ENCODE peak calls at places on chromosomes 2 and 18, in seven cellular contexts. W is A673, Y is fibroblast of pulmonary artery, G is stomach, K is mesothelial cell of epicardium, T is transverse colon, A is body of pancreas. B is an unnamed sample.

GRCh38 chr2:31235504-31235902 is 1.6 kb downstream of the EHD3 start:
- DNase-seq in W (no peak), Y (peak), G (no peak), K (no peak), T (no peak), A (no peak), B (no peak)

GRCh38 chr2:67445652-67446268 is 48.6 kb downstream of the ETAA1 start:
- DNase-seq in W (no peak), Y (no peak), G (no peak), K (no peak), T (no peak), A (no peak), B (no peak)

GRCh38 chr2:47249427-47249826 is 94.3 kb upstream of the STPG4 start:
- DNase-seq in W (no peak), Y (no peak), G (no peak), K (no peak), T (no peak), A (no peak), B (no peak)

GRCh38 chr2:1995584-1995983 is 251.3 kb upstream of the PXDN start:
- DNase-seq in W (no peak), Y (no peak), G (no peak), K (no peak), T (no peak), A (no peak), B (no peak)

GRCh38 chr18:75106746-75107145 is 102.2 kb downstream of the PTGR3 start:
- DNase-seq in W (no peak), Y (no peak), G (no peak), K (no peak), T (no peak), A (no peak), B (no peak)

GRCh38 chr18:39166776-39167175 is 1601.2 kb upstream of the CELF4 start:
- DNase-seq in W (no peak), Y (no peak), G (no peak), K (no peak), T (no peak), A (no peak), B (no peak)

GRCh38 chr18:32048507-32049091 is 30.0 kb downstream of the RNF125 start:
- DNase-seq in W (peak), Y (peak), G (no peak), K (no peak), T (peak), A (peak), B (no peak)

GRCh38 chr2:138391956-138392355 is 109.6 kb upstream of the SPOPL start:
- DNase-seq in W (no peak), Y (no peak), G (no peak), K (no peak), T (no peak), A (no peak), B (no peak)

GRCh38 chr2:228352048-228352447 is 170.6 kb upstream of the SPHKAP start:
- DNase-seq in W (peak), Y (no peak), G (no peak), K (no peak), T (no peak), A (no peak), B (no peak)

GRCh38 chr2:9473985-9474360 is 378 bp upstream of the IAH1 start:
- DNase-seq in W (peak), Y (peak), G (peak), K (no peak), T (peak), A (peak), B (no peak)

GRCh38 chr2:9982891-9983290 is 31.4 kb downstream of the GRHL1 start:
- DNase-seq in W (no peak), Y (no peak), G (no peak), K (no peak), T (no peak), A (no peak), B (no peak)

GRCh38 chr2:12619975-12620374 is 96.8 kb upstream of the TRIB2 start:
- DNase-seq in W (peak), Y (peak), G (no peak), K (no peak), T (no peak), A (no peak), B (no peak)

GRCh38 chr18:55243852-55244251 is 284.6 kb upstream of the CCDC68 start:
- DNase-seq in W (no peak), Y (peak), G (no peak), K (no peak), T (no peak), A (no peak), B (no peak)

GRCh38 chr2:219159771-219160185 is 837 bp downstream of the NHEJ1 start:
- DNase-seq in W (no peak), Y (peak), G (no peak), K (no peak), T (no peak), A (no peak), B (no peak)

DNA sequence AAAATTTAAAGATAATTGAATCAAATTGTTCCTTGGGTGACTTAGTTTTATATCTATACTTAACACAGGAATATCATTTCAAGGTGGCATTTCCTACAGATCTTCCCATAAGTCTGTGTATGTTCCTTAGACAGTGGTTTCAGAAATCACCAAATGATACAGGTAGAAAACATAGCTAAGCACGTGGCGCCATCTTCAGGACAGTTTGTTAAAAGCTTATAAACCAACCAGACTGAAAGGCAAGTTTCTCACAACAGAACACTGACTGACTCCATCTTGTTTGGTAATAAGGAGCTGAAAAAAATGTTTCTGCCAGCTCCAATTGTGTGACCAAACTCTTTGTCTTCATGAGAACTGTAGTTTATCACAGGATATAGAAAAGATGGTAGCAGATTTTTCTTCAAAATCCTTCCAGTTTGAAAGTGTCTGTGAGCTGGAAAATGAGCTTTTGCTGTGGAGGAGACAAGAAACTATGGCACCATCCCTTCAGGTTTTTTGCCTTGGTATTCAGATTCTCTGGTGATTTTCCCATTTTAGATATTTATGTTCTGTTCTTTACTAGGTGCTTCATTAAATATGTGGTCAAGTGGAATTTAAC is 34.8 kb upstream of the NEUROD1 start:
- DNase-seq in W (peak), Y (peak), G (peak), K (peak), T (peak), A (peak), B (no peak)
- TF ChIP-seq CTCF in W (peak), Y (peak), G (peak), K (peak), T (peak), A (peak), B (peak)

GRCh38 chr2:84519332-84519957 is 3.1 kb downstream of the DNAH6 start:
- DNase-seq in W (no peak), Y (no peak), G (no peak), K (no peak), T (no peak), A (no peak), B (no peak)

GRCh38 chr2:84516234-84516986 is at the start of gene DNAH6:
- DNase-seq in W (peak), Y (peak), G (peak), K (peak), T (peak), A (peak), B (peak)

GRCh38 chr2:84515788-84516187 is 510 bp upstream of the DNAH6 start:
- DNase-seq in W (no peak), Y (no peak), G (no peak), K (no peak), T (no peak), A (no peak), B (no peak)
- TF ChIP-seq CTCF in W (no peak), Y (no peak), G (no peak), K (no peak), T (no peak), A (no peak), B (no peak)

GRCh38 chr2:230902180-230902899 is 22.7 kb downstream of the GPR55 start:
- DNase-seq in W (peak), Y (peak), G (peak), K (no peak), T (peak), A (no peak), B (peak)
- TF ChIP-seq CTCF in W (peak), Y (peak), G (peak), K (no peak), T (peak), A (peak), B (peak)

GRCh38 chr2:47346-48218 is 1.3 kb upstream of the FAM110C start:
- DNase-seq in W (no peak), Y (no peak), G (no peak), K (no peak), T (peak), A (peak), B (no peak)

GRCh38 chr2:46471-47345 is at the start of gene FAM110C:
- DNase-seq in W (no peak), Y (peak), G (peak), K (peak), T (peak), A (peak), B (peak)

GRCh38 chr2:46131-46470 is 204 bp downstream of the FAM110C start:
- DNase-seq in W (no peak), Y (no peak), G (no peak), K (no peak), T (no peak), A (no peak), B (no peak)

GRCh38 chr2:44748-45341 is 1.5 kb downstream of the FAM110C start:
- DNase-seq in W (no peak), Y (no peak), G (peak), K (no peak), T (peak), A (peak), B (no peak)

GRCh38 chr2:45342-46130 is 769 bp downstream of the FAM110C start:
- DNase-seq in W (no peak), Y (no peak), G (no peak), K (no peak), T (peak), A (peak), B (no peak)
- TF ChIP-seq CTCF in W (no peak), Y (no peak), G (no peak), K (no peak), T (no peak), A (no peak), B (no peak)

GRCh38 chr2:232327089-232328037 is 51.2 kb upstream of the ALPP start:
- DNase-seq in W (peak), Y (peak), G (peak), K (peak), T (peak), A (peak), B (peak)

GRCh38 chr2:232323328-232323650 is 55.3 kb upstream of the ALPP start:
- DNase-seq in W (no peak), Y (no peak), G (no peak), K (no peak), T (no peak), A (no peak), B (no peak)

GRCh38 chr2:232328038-232328435 is 50.5 kb upstream of the ALPP start:
- DNase-seq in W (no peak), Y (no peak), G (no peak), K (peak), T (no peak), A (no peak), B (no peak)

GRCh38 chr2:232324778-232325177 is 53.8 kb upstream of the ALPP start:
- DNase-seq in W (no peak), Y (no peak), G (no peak), K (no peak), T (no peak), A (no peak), B (no peak)

GRCh38 chr2:232325324-232326273 is 53.0 kb upstream of the ALPP start:
- DNase-seq in W (peak), Y (peak), G (peak), K (peak), T (peak), A (peak), B (no peak)
- TF ChIP-seq CTCF in W (peak), Y (peak), G (peak), K (peak), T (peak), A (peak), B (peak)